ENCODE peak calls at places on chromosomes 1 and 21, in seven cellular contexts. One of them, this sample, is unnamed.

GRCh38 chr1:59146651-59147358 is 150.1 kb upstream of the FGGY start:
- DNase-seq in A549: peak
- DNase-seq in K562: no peak
- DNase-seq in IMR-90: peak
- DNase-seq in SK-N-SH: peak
- DNase-seq in HepG2: peak
- DNase-seq in GM12878: no peak
- DNase-seq in this sample: no peak

GRCh38 chr1:177996957-177997356 is 27.1 kb upstream of the SEC16B start:
- DNase-seq in A549: no peak
- DNase-seq in K562: no peak
- DNase-seq in IMR-90: no peak
- DNase-seq in SK-N-SH: no peak
- DNase-seq in HepG2: no peak
- DNase-seq in GM12878: no peak
- DNase-seq in this sample: no peak

GRCh38 chr1:83693409-83694126 is 305.4 kb downstream of the TTLL7 start:
- DNase-seq in A549: no peak
- DNase-seq in K562: no peak
- DNase-seq in IMR-90: no peak
- DNase-seq in SK-N-SH: peak
- DNase-seq in HepG2: no peak
- DNase-seq in GM12878: no peak
- DNase-seq in this sample: no peak

GRCh38 chr1:2534775-2535387 is 4.8 kb upstream of the HES5 start:
- DNase-seq in A549: no peak
- DNase-seq in K562: no peak
- DNase-seq in IMR-90: peak
- DNase-seq in SK-N-SH: no peak
- DNase-seq in HepG2: no peak
- DNase-seq in GM12878: no peak
- DNase-seq in this sample: no peak

GRCh38 chr1:49995734-49996133 is 28.0 kb downstream of the AGBL4 start:
- DNase-seq in A549: no peak
- DNase-seq in K562: no peak
- DNase-seq in IMR-90: no peak
- DNase-seq in SK-N-SH: no peak
- DNase-seq in HepG2: peak
- DNase-seq in GM12878: no peak
- DNase-seq in this sample: no peak

GRCh38 chr1:59986736-59987310 is 60.2 kb upstream of the CYP2J2 start:
- DNase-seq in A549: no peak
- DNase-seq in K562: no peak
- DNase-seq in IMR-90: no peak
- DNase-seq in SK-N-SH: no peak
- DNase-seq in HepG2: no peak
- DNase-seq in GM12878: no peak
- DNase-seq in this sample: no peak

GRCh38 chr1:159898527-159898926 is 1.4 kb downstream of the CFAP45 start:
- DNase-seq in A549: no peak
- DNase-seq in K562: no peak
- DNase-seq in IMR-90: no peak
- DNase-seq in SK-N-SH: no peak
- DNase-seq in HepG2: no peak
- DNase-seq in GM12878: no peak
- DNase-seq in this sample: no peak

GRCh38 chr1:25006770-25007169 is 76.7 kb upstream of the RUNX3 start:
- DNase-seq in A549: no peak
- DNase-seq in K562: no peak
- DNase-seq in IMR-90: peak
- DNase-seq in SK-N-SH: no peak
- DNase-seq in HepG2: no peak
- DNase-seq in GM12878: no peak
- DNase-seq in this sample: no peak

GRCh38 chr1:87174726-87175237 is 153.9 kb upstream of the LMO4 start:
- DNase-seq in A549: no peak
- DNase-seq in K562: no peak
- DNase-seq in IMR-90: no peak
- DNase-seq in SK-N-SH: no peak
- DNase-seq in HepG2: no peak
- DNase-seq in GM12878: no peak
- DNase-seq in this sample: no peak

GRCh38 chr1:9397984-9398526 is 105.4 kb downstream of the SPSB1 start:
- DNase-seq in A549: peak
- DNase-seq in K562: no peak
- DNase-seq in IMR-90: peak
- DNase-seq in SK-N-SH: no peak
- DNase-seq in HepG2: no peak
- DNase-seq in GM12878: no peak
- DNase-seq in this sample: no peak

GRCh38 chr1:189899686-189900495 is 577.8 kb downstream of the BRINP3 start:
- DNase-seq in A549: no peak
- DNase-seq in K562: no peak
- DNase-seq in IMR-90: no peak
- DNase-seq in SK-N-SH: no peak
- DNase-seq in HepG2: no peak
- DNase-seq in GM12878: no peak
- DNase-seq in this sample: no peak

GRCh38 chr1:31064685-31065309 is 720 bp downstream of the PUM1 start:
- DNase-seq in A549: no peak
- DNase-seq in K562: peak
- DNase-seq in IMR-90: peak
- DNase-seq in SK-N-SH: peak
- DNase-seq in HepG2: peak
- DNase-seq in GM12878: no peak
- DNase-seq in this sample: no peak

GRCh38 chr1:37691497-37692077 is 729 bp upstream of the CDCA8 start:
- DNase-seq in A549: peak
- DNase-seq in K562: peak
- DNase-seq in IMR-90: peak
- DNase-seq in SK-N-SH: peak
- DNase-seq in HepG2: peak
- DNase-seq in GM12878: no peak
- DNase-seq in this sample: no peak

GRCh38 chr1:192133350-192133950 is 24.8 kb upstream of the RGS18 start:
- DNase-seq in A549: no peak
- DNase-seq in K562: no peak
- DNase-seq in IMR-90: peak
- DNase-seq in SK-N-SH: no peak
- DNase-seq in HepG2: no peak
- DNase-seq in GM12878: no peak
- DNase-seq in this sample: no peak

GRCh38 chr1:206684478-206685255 is at the start of gene MAPKAPK2:
- DNase-seq in A549: peak
- DNase-seq in K562: peak
- DNase-seq in IMR-90: peak
- DNase-seq in SK-N-SH: peak
- DNase-seq in HepG2: no peak
- DNase-seq in GM12878: no peak
- DNase-seq in this sample: peak

GRCh38 chr1:12309783-12310742 is 80.2 kb downstream of the VPS13D start:
- DNase-seq in A549: no peak
- DNase-seq in K562: no peak
- DNase-seq in IMR-90: no peak
- DNase-seq in SK-N-SH: no peak
- DNase-seq in HepG2: no peak
- DNase-seq in GM12878: no peak
- DNase-seq in this sample: no peak

GRCh38 chr1:61077676-61078521 is 4.5 kb upstream of the NFIA start:
- DNase-seq in A549: peak
- DNase-seq in K562: peak
- DNase-seq in IMR-90: peak
- DNase-seq in SK-N-SH: peak
- DNase-seq in HepG2: peak
- DNase-seq in GM12878: peak
- DNase-seq in this sample: no peak

GRCh38 chr1:184049836-184050468 is 1.6 kb upstream of the TSEN15 start:
- DNase-seq in A549: no peak
- DNase-seq in K562: no peak
- DNase-seq in IMR-90: no peak
- DNase-seq in SK-N-SH: no peak
- DNase-seq in HepG2: no peak
- DNase-seq in GM12878: no peak
- DNase-seq in this sample: no peak

GRCh38 chr1:18597159-18598042 is 33.2 kb upstream of the PAX7 start:
- DNase-seq in A549: peak
- DNase-seq in K562: peak
- DNase-seq in IMR-90: peak
- DNase-seq in SK-N-SH: peak
- DNase-seq in HepG2: peak
- DNase-seq in GM12878: no peak
- DNase-seq in this sample: peak

DNA sequence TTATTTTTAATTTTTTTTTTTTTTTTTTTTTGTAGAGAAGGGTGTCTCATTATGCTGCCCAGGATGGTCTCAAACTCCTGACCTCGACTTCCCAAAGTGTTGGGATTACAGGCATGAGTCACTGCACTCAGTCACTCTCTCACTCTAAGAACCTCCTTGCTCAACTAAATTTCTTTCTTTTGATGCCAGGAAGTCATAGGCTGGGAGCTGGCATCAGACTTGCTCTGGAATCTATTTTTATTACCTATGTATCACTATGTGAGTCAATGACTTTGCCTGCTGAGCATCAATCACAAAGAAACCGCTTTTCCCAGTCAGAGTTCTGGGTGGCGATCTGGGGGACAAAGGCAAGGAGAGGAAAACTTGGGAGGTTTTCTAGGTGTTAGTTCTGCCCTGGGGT is 35.5 kb upstream of the PARP1 start:
- DNase-seq in A549: peak
- DNase-seq in K562: no peak
- DNase-seq in IMR-90: peak
- DNase-seq in SK-N-SH: no peak
- DNase-seq in HepG2: no peak
- DNase-seq in GM12878: no peak
- DNase-seq in this sample: no peak
- TF ChIP-seq RFX5 in A549: no peak
- TF ChIP-seq RFX5 in K562: no peak
- TF ChIP-seq RFX5 in IMR-90: no peak
- TF ChIP-seq RFX5 in SK-N-SH: no peak
- TF ChIP-seq RFX5 in HepG2: no peak
- TF ChIP-seq RFX5 in GM12878: no peak
- TF ChIP-seq RFX5 in this sample: no peak

GRCh38 chr21:44687671-44688070 is 5.7 kb upstream of the KRTAP12-1 start:
- DNase-seq in A549: no peak
- DNase-seq in K562: no peak
- DNase-seq in IMR-90: no peak
- DNase-seq in SK-N-SH: no peak
- DNase-seq in HepG2: no peak
- DNase-seq in GM12878: no peak
- DNase-seq in this sample: no peak
- TF ChIP-seq RFX5 in A549: no peak
- TF ChIP-seq RFX5 in K562: no peak
- TF ChIP-seq RFX5 in IMR-90: no peak
- TF ChIP-seq RFX5 in SK-N-SH: no peak
- TF ChIP-seq RFX5 in HepG2: no peak
- TF ChIP-seq RFX5 in GM12878: no peak
- TF ChIP-seq RFX5 in this sample: no peak

DNA sequence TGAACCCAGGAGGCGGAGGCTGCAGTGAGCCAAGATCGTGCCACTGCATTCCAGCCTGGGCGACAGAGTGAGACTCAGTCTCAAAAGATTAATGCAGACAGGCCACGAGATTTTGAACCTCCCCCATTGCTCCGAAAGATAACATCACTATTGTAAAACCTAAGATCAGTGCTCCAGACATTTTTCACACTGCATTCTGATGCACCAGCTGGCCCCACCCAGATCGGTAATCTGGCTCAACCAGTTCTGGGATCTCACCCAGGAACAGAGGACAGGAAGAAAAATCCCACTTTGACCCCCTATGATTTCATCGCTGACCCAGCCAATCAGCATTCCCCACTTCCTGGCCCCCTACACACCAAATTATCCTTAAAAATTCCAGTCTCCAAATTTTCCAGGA is 10.7 kb upstream of the CSRP1 start:
- DNase-seq in A549: no peak
- DNase-seq in K562: no peak
- DNase-seq in IMR-90: no peak
- DNase-seq in SK-N-SH: no peak
- DNase-seq in HepG2: no peak
- DNase-seq in GM12878: no peak
- DNase-seq in this sample: no peak
- TF ChIP-seq RFX5 in A549: no peak
- TF ChIP-seq RFX5 in K562: no peak
- TF ChIP-seq RFX5 in IMR-90: no peak
- TF ChIP-seq RFX5 in SK-N-SH: no peak
- TF ChIP-seq RFX5 in HepG2: no peak
- TF ChIP-seq RFX5 in GM12878: no peak
- TF ChIP-seq RFX5 in this sample: no peak

DNA sequence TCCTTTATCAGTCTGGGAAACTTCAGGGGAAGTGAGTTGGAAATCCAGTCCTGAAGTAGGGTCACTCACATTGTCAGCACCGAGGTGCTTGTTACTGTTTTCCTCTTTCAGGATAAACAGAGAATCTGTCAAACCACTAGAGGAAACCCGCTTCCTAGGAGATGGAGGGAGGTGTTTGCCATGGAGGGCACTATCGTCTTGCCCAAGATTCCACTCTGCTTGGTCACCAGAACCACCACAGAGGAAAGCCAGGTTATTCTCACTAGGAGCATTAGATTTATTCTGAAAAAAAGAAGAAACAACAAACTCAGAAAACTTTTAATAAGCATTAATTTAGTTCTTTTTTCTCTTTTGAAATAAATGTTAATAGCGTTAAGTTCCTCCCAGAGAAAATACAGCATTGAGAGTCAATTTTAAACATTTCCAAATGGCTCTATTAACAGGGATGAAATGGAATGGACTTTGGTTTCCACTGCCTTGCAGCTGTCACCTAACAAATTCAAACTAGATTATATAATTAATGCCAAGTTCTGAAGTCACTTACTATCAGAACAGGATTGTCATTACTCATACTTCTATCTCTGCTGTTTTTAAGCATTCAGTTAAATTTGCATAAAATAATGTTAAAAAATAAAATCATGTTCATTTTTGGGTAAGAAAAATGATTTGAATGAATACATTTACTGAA is 242.8 kb downstream of the CRB1 start:
- DNase-seq in A549: no peak
- DNase-seq in K562: no peak
- DNase-seq in IMR-90: no peak
- DNase-seq in SK-N-SH: no peak
- DNase-seq in HepG2: no peak
- DNase-seq in GM12878: no peak
- DNase-seq in this sample: no peak
- TF ChIP-seq RFX5 in A549: no peak
- TF ChIP-seq RFX5 in K562: no peak
- TF ChIP-seq RFX5 in IMR-90: no peak
- TF ChIP-seq RFX5 in SK-N-SH: no peak
- TF ChIP-seq RFX5 in HepG2: no peak
- TF ChIP-seq RFX5 in GM12878: no peak
- TF ChIP-seq RFX5 in this sample: no peak

This sample was measured in H1.